ENCODE peak calls at places on chromosomes 2 and 18, in five cellular contexts. One of them, this sample, is unnamed.

GRCh38 chr2:161146996-161147395 is 13.2 kb upstream of the TANK start:
- DNase-seq in lung: no peak
- DNase-seq in cardiac fibroblast: no peak
- DNase-seq in naive thymus-derived CD4-positive, alpha-beta T cell: no peak
- DNase-seq in left ventricle myocardium inferior: peak; percentile 22
- DNase-seq in this sample: no peak

GRCh38 chr2:23009545-23010149 is 375.3 kb upstream of the KLHL29 start:
- DNase-seq in left ventricle myocardium inferior: no peak
- DNase-seq in cardiac fibroblast: peak; percentile 21
- DNase-seq in naive thymus-derived CD4-positive, alpha-beta T cell: no peak
- DNase-seq in lung: peak; percentile 29
- DNase-seq in this sample: no peak

GRCh38 chr2:60416221-60417008 is 137.0 kb downstream of the BCL11A start:
- DNase-seq in naive thymus-derived CD4-positive, alpha-beta T cell: no peak
- DNase-seq in cardiac fibroblast: peak; percentile 14
- DNase-seq in left ventricle myocardium inferior: peak; percentile 28
- DNase-seq in lung: no peak
- DNase-seq in this sample: no peak

GRCh38 chr2:240503375-240503774 is 54.4 kb downstream of the ANKMY1 start:
- DNase-seq in cardiac fibroblast: no peak
- DNase-seq in naive thymus-derived CD4-positive, alpha-beta T cell: no peak
- DNase-seq in lung: no peak
- DNase-seq in left ventricle myocardium inferior: no peak
- DNase-seq in this sample: no peak

GRCh38 chr2:239246723-239247122 is 154.1 kb downstream of the HDAC4 start:
- DNase-seq in left ventricle myocardium inferior: no peak
- DNase-seq in lung: no peak
- DNase-seq in naive thymus-derived CD4-positive, alpha-beta T cell: no peak
- DNase-seq in cardiac fibroblast: no peak
- DNase-seq in this sample: no peak

GRCh38 chr2:95315801-95316411 is 18.8 kb downstream of the KCNIP3 start:
- DNase-seq in naive thymus-derived CD4-positive, alpha-beta T cell: no peak
- DNase-seq in lung: no peak
- DNase-seq in left ventricle myocardium inferior: no peak
- DNase-seq in cardiac fibroblast: peak; percentile 44
- DNase-seq in this sample: no peak

GRCh38 chr2:161172901-161173540 is 12.8 kb downstream of the TANK start:
- DNase-seq in lung: no peak
- DNase-seq in cardiac fibroblast: no peak
- DNase-seq in naive thymus-derived CD4-positive, alpha-beta T cell: no peak
- DNase-seq in left ventricle myocardium inferior: no peak
- DNase-seq in this sample: no peak

GRCh38 chr2:174951746-174952145 is 53.4 kb downstream of the CHN1 start:
- DNase-seq in lung: no peak
- DNase-seq in naive thymus-derived CD4-positive, alpha-beta T cell: no peak
- DNase-seq in left ventricle myocardium inferior: no peak
- DNase-seq in cardiac fibroblast: peak; percentile 15
- DNase-seq in this sample: no peak

GRCh38 chr2:150487537-150488429 is at the start of gene RND3:
- DNase-seq in left ventricle myocardium inferior: peak; percentile 95
- DNase-seq in naive thymus-derived CD4-positive, alpha-beta T cell: no peak
- DNase-seq in cardiac fibroblast: peak; percentile 99
- DNase-seq in lung: peak; percentile 96
- DNase-seq in this sample: no peak

GRCh38 chr2:118278046-118278445 is 189.8 kb downstream of the INSIG2 start:
- DNase-seq in left ventricle myocardium inferior: no peak
- DNase-seq in naive thymus-derived CD4-positive, alpha-beta T cell: no peak
- DNase-seq in lung: no peak
- DNase-seq in cardiac fibroblast: no peak
- DNase-seq in this sample: no peak

GRCh38 chr2:151060334-151060733 is 201.3 kb downstream of the RBM43 start:
- DNase-seq in left ventricle myocardium inferior: no peak
- DNase-seq in naive thymus-derived CD4-positive, alpha-beta T cell: no peak
- DNase-seq in lung: no peak
- DNase-seq in cardiac fibroblast: no peak
- DNase-seq in this sample: no peak

GRCh38 chr2:179805001-179805400 is 56.4 kb downstream of the ZNF385B start:
- DNase-seq in naive thymus-derived CD4-positive, alpha-beta T cell: no peak
- DNase-seq in lung: no peak
- DNase-seq in cardiac fibroblast: no peak
- DNase-seq in left ventricle myocardium inferior: no peak
- DNase-seq in this sample: no peak

GRCh38 chr2:71589763-71590162 is 136.4 kb downstream of the DYSF start:
- DNase-seq in lung: no peak
- DNase-seq in cardiac fibroblast: no peak
- DNase-seq in naive thymus-derived CD4-positive, alpha-beta T cell: no peak
- DNase-seq in left ventricle myocardium inferior: no peak
- DNase-seq in this sample: no peak

GRCh38 chr18:48766487-48766886 is 184.3 kb downstream of the SMAD7 start:
- DNase-seq in left ventricle myocardium inferior: no peak
- DNase-seq in lung: no peak
- DNase-seq in cardiac fibroblast: no peak
- DNase-seq in naive thymus-derived CD4-positive, alpha-beta T cell: no peak
- DNase-seq in this sample: no peak

DNA sequence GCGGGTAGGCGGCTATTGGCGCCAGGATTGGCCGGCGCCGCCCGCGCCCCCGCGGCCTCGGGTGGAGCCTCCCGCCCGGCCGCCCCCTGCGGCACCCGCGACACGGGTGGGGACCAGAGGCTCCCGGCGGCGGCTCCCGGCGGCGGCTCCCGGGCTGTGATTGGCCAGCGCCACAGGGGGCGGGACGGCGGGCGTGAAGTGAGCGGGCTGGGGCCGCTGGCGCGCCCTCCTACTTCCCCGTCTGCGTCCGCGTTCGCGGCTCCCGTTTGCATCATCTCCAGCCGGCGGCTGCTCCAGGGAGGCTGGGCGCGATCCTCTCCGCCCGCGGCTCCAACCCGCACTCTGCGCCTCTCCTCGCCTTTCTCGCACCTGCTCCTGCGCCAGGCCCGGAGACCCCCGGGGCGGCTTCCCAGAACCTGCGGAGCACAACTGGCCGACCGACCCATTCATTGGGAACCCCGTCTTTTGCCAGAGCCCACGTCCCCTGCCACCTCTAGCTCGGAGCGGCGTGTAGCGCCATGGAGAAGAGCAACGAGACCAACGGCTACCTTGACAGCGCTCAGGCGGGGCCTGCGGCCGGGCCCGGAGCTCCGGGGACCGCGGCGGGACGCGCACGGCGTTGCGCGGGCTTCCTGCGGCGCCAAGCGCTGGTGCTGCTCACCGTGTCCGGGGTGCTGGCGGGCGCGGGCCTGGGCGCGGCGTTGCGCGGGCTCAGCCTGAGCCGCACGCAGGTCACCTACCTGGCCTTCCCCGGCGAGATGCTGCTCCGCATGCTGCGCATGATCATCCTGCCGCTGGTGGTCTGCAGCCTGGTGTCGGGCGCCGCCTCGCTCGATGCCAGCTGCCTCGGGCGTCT is at the start of gene SLC1A4:
- DNase-seq in left ventricle myocardium inferior: peak; percentile 91
- DNase-seq in lung: peak; percentile 92
- DNase-seq in cardiac fibroblast: peak; percentile 91
- DNase-seq in naive thymus-derived CD4-positive, alpha-beta T cell: peak; percentile 62
- DNase-seq in this sample: peak; percentile 80
- H3K4me3 ChIP-seq in left ventricle myocardium inferior: peak within 1 kb of the TSS; percentile 84
- H3K4me3 ChIP-seq in lung: peak within 1 kb of the TSS; percentile 69
- H3K4me3 ChIP-seq in cardiac fibroblast: peak within 1 kb of the TSS; percentile 71
- H3K4me3 ChIP-seq in naive thymus-derived CD4-positive, alpha-beta T cell: peak within 1 kb of the TSS; percentile 76
- H3K4me3 ChIP-seq in this sample: peak within 1 kb of the TSS; percentile 82

GRCh38 chr2:108377411-108377810 is 343 bp upstream of the SULT1C4 start:
- DNase-seq in naive thymus-derived CD4-positive, alpha-beta T cell: no peak
- DNase-seq in left ventricle myocardium inferior: no peak
- DNase-seq in lung: no peak
- DNase-seq in cardiac fibroblast: no peak
- DNase-seq in this sample: no peak
- H3K4me3 ChIP-seq in naive thymus-derived CD4-positive, alpha-beta T cell: no peak overlapping the region
- H3K4me3 ChIP-seq in left ventricle myocardium inferior: peak overlapping the region; percentile 68
- H3K4me3 ChIP-seq in lung: no peak overlapping the region
- H3K4me3 ChIP-seq in cardiac fibroblast: no peak overlapping the region
- H3K4me3 ChIP-seq in this sample: no peak overlapping the region

DNA sequence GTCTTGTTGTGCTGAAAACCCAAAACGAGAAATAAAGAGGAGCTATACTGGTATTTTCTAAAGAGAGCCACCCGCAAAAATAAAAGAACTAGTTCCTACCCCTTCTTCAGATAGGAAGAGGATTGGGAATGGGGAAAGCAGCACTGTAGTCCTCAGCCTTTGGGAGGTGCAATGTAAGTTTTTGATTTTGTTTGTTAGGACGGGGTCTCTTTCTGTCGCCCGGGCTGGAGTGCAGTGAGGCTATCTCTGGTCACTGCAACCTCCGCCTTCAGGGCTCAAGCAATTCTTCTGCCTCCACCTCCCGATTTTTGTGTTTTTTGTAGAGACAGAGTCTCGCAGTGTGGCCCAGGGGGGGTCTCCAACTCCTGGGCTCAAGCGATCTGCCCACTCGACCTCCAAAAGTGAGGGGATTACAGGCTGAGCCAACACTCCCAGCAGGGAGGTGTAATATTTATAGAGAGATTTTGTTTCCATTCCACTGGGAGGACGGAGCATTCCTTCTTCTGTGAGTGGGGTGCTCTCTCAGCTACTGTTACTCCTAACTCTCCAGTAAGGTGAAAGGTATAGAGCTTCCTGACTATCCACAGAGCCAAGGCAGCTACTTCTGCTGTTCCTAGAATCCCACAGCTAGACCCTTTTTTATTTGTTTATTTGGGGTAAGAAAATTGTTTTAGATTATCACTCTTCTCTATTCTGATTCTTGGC is 13.1 kb upstream of the GULP1 start:
- DNase-seq in left ventricle myocardium inferior: no peak
- DNase-seq in cardiac fibroblast: no peak
- DNase-seq in naive thymus-derived CD4-positive, alpha-beta T cell: no peak
- DNase-seq in lung: no peak
- DNase-seq in this sample: no peak
- H3K4me3 ChIP-seq in left ventricle myocardium inferior: no peak overlapping the region
- H3K4me3 ChIP-seq in cardiac fibroblast: no peak overlapping the region
- H3K4me3 ChIP-seq in naive thymus-derived CD4-positive, alpha-beta T cell: no peak overlapping the region
- H3K4me3 ChIP-seq in lung: no peak overlapping the region
- H3K4me3 ChIP-seq in this sample: no peak overlapping the region

GRCh38 chr2:237866119-237866621 is 6.7 kb downstream of the RAMP1 start:
- DNase-seq in cardiac fibroblast: peak; percentile 57
- DNase-seq in left ventricle myocardium inferior: no peak
- DNase-seq in naive thymus-derived CD4-positive, alpha-beta T cell: no peak
- DNase-seq in lung: peak; percentile 15
- DNase-seq in this sample: no peak
- H3K4me3 ChIP-seq in cardiac fibroblast: no peak overlapping the region
- H3K4me3 ChIP-seq in left ventricle myocardium inferior: no peak overlapping the region
- H3K4me3 ChIP-seq in naive thymus-derived CD4-positive, alpha-beta T cell: no peak overlapping the region
- H3K4me3 ChIP-seq in lung: no peak overlapping the region
- H3K4me3 ChIP-seq in this sample: no peak overlapping the region

This sample was measured in CD4-positive, CD25-positive, alpha-beta regulatory T cell.